ENCODE peak calls at places on chromosomes 1 and 21, in six cellular contexts. D is testis, C is uterus, T is right lobe of liver, J is IMR-90, F is HCT116. U is an unnamed sample. For H3K36me3, the result is how much of the 10 kb centered on the place peaks cover.

GRCh38 chr1:154574715-154575114 is 7.1 kb downstream of the CHRNB2 start:
- DNase-seq in D (no peak), C (no peak), T (no peak), J (peak), F (no peak), U (no peak)

GRCh38 chr1:181508486-181509165 is 25.3 kb downstream of the CACNA1E start:
- DNase-seq in D (no peak), C (no peak), T (no peak), J (peak), F (no peak), U (no peak)

GRCh38 chr1:214718724-214719123 is 115.7 kb downstream of the CENPF start:
- DNase-seq in D (no peak), C (no peak), T (no peak), J (peak), F (no peak), U (no peak)

GRCh38 chr1:145990249-145991097 is 5.9 kb downstream of the TXNIP start:
- DNase-seq in D (no peak), C (peak), T (no peak), J (no peak), F (no peak), U (peak)

GRCh38 chr1:67528141-67528540 is 97.9 kb upstream of the SERBP1 start:
- DNase-seq in D (no peak), C (no peak), T (no peak), J (no peak), F (no peak), U (no peak)

GRCh38 chr1:239125027-239125426 is 261.3 kb upstream of the CHRM3 start:
- DNase-seq in D (no peak), C (no peak), T (no peak), J (no peak), F (no peak), U (no peak)

GRCh38 chr1:222071313-222071886 is 329.5 kb upstream of the DUSP10 start:
- DNase-seq in D (peak), C (no peak), T (no peak), J (no peak), F (no peak), U (no peak)

GRCh38 chr1:31811605-31812004 is 4.2 kb downstream of the SPOCD1 start:
- DNase-seq in D (peak), C (no peak), T (no peak), J (peak), F (no peak), U (peak)

GRCh38 chr1:234870020-234870378 is 258.6 kb downstream of the TOMM20 start:
- DNase-seq in D (no peak), C (no peak), T (no peak), J (no peak), F (no peak), U (no peak)

GRCh38 chr1:161304927-161305871 is 4.6 kb downstream of the MPZ start:
- DNase-seq in D (no peak), C (no peak), T (no peak), J (no peak), F (no peak), U (peak)

GRCh38 chr1:67755619-67756018 is 70.6 kb downstream of the GADD45A start:
- DNase-seq in D (no peak), C (no peak), T (no peak), J (no peak), F (no peak), U (no peak)

GRCh38 chr1:160520999-160521398 is 2.1 kb downstream of the SLAMF6 start:
- DNase-seq in D (no peak), C (no peak), T (no peak), J (no peak), F (no peak), U (no peak)

GRCh38 chr1:201792534-201793305 is 36.2 kb upstream of the IPO9 start:
- DNase-seq in D (peak), C (peak), T (peak), J (peak), F (peak), U (peak)

GRCh38 chr1:22500058-22500457 is 48.4 kb downstream of the ZBTB40 start:
- DNase-seq in D (no peak), C (no peak), T (no peak), J (no peak), F (no peak), U (no peak)

GRCh38 chr1:38899560-38899959 is 18.2 kb upstream of the GJA9 start:
- DNase-seq in D (no peak), C (no peak), T (no peak), J (no peak), F (no peak), U (no peak)

GRCh38 chr1:47229884-47230691 is 1.9 kb downstream of the TAL1 start:
- DNase-seq in D (no peak), C (no peak), T (no peak), J (no peak), F (no peak), U (no peak)

GRCh38 chr1:151867785-151868403 is 14.4 kb upstream of the THEM5 start:
- DNase-seq in D (no peak), C (no peak), T (no peak), J (peak), F (no peak), U (no peak)

GRCh38 chr1:21069549-21069948 is 107.1 kb downstream of the EIF4G3 start:
- DNase-seq in D (no peak), C (no peak), T (no peak), J (peak), F (no peak), U (no peak)

GRCh38 chr1:20440785-20441200 is 45.2 kb downstream of the CAMK2N1 start:
- DNase-seq in D (peak), C (peak), T (peak), J (peak), F (peak), U (peak)

GRCh38 chr1:121413817-121414216 is 229.0 kb downstream of the SRGAP2C start:
- DNase-seq in D (no peak), C (no peak), T (no peak), J (no peak), F (no peak), U (no peak)

GRCh38 chr1:173195596-173196088 is 11.5 kb downstream of the TNFSF4 start:
- DNase-seq in D (no peak), C (no peak), T (no peak), J (no peak), F (no peak), U (no peak)

GRCh38 chr1:18921506-18922251 is 19.3 kb upstream of the ALDH4A1 start:
- DNase-seq in D (no peak), C (peak), T (no peak), J (no peak), F (no peak), U (peak)

GRCh38 chr1:118223426-118223825 is 38.4 kb upstream of the SPAG17 start:
- DNase-seq in D (peak), C (no peak), T (no peak), J (no peak), F (no peak), U (no peak)

GRCh38 chr1:162300057-162300917 is 76.4 kb downstream of the SPATA46 start:
- DNase-seq in D (no peak), C (no peak), T (no peak), J (no peak), F (no peak), U (no peak)

GRCh38 chr1:172976222-172977041 is 74.3 kb downstream of the TNFSF18 start:
- DNase-seq in D (no peak), C (no peak), T (peak), J (peak), F (no peak), U (peak)

GRCh38 chr1:201602413-201603265 is 63.7 kb downstream of the NAV1 start:
- DNase-seq in D (no peak), C (peak), T (no peak), J (peak), F (no peak), U (no peak)

GRCh38 chr1:55544826-55545225 is 329.7 kb upstream of the USP24 start:
- DNase-seq in D (no peak), C (no peak), T (no peak), J (no peak), F (no peak), U (no peak)

GRCh38 chr1:233673947-233674431 is 60.1 kb downstream of the KCNK1 start:
- DNase-seq in D (no peak), C (no peak), T (no peak), J (peak), F (no peak), U (no peak)

GRCh38 chr1:192592981-192593683 is 17.6 kb downstream of the RGS1 start:
- DNase-seq in D (no peak), C (peak), T (no peak), J (peak), F (no peak), U (no peak)

GRCh38 chr1:168273575-168273974 is 7.1 kb upstream of the TBX19 start:
- DNase-seq in D (no peak), C (no peak), T (no peak), J (no peak), F (no peak), U (no peak)

GRCh38 chr1:63524166-63524565 is 841 bp downstream of the EFCAB7 start:
- DNase-seq in D (no peak), C (no peak), T (no peak), J (no peak), F (no peak), U (no peak)

GRCh38 chr1:63523738-63524137 is 413 bp downstream of the EFCAB7 start:
- DNase-seq in D (peak), C (no peak), T (no peak), J (no peak), F (no peak), U (no peak)

GRCh38 chr1:63522891-63523728 is at the start of the genes EFCAB7 and ITGB3BP:
- DNase-seq in D (peak), C (peak), T (peak), J (peak), F (peak), U (peak)
- TF ChIP-seq POLR2A in D (no peak), C (no peak), T (no peak), J (no peak), F (peak), U (peak)

DNA sequence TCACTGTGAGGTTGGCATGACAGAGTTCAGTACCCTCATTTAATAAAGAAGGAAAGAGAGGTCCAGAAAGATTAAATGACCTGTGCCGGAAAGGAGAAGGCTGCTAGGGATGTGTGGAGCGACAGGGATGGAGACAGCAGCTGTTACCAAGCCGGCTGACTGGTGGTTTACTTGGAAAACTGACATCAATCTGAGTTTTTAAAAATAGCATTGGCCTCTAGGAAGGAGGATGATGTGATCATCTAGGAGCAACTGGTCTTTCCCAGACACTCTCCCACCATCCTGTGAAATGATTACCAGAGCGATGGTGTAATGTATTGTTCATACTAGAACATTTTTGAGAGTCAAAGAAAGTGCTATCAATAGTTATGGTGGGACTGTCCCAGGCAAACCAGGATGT is 154.4 kb downstream of the ZSCAN20 start:
- DNase-seq in D (no peak), C (no peak), T (no peak), J (no peak), F (no peak), U (no peak)
- H3K27ac ChIP-seq in D (no peak), C (no peak), T (no peak), J (no peak), F (no peak), U (no peak)

GRCh38 chr21:46109251-46110221 is 11.6 kb downstream of the COL6A2 start:
- DNase-seq in D (no peak), C (no peak), T (peak), J (no peak), F (no peak), U (no peak)
- H3K36me3 ChIP-seq in D (under half), C (under half), T (under half), J (half or more), F (under half), U (under half)

DNA sequence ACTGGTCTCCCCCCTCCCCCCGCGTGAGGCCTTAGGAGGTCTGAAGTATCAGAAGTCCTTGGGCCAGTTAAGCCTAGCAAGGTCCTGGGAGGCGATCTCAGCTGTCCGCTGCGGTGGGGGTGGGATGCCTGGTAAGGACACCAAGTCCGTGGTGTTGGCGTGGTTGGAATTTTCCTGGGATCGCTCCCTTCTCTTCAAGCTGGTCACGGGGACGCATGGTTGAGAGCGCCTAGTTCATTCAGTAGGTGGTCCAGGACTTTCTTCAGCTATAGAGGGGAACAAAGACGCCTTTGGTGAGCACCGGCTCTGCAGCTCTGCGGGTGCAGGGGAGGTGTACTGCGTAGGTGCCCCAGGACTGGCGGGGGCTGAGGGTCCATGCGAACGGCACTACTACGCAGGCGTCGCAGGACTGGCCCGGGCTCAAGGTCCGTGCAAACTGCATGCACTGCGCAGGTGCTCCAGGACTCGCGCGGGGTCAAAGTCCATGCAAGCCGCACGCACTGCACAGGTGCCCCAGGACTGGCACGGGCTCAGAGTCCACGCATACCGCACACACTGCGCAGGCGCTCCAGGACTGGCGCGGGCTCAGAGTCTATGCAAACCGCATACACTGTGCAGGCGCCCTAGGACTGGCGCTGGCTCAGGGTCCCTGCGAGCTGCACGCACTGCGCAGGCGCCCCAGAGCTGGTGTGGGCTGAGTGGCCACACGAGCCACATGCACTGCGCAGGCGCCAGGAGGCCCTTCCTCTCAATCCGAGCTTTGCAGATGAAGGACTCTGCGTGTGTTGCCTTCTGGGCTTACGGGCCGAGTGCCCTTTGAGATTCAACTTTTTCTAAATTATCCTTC is 36.6 kb upstream of the HMGN1 start:
- DNase-seq in D (peak), C (peak), T (peak), J (peak), F (no peak), U (peak)
- TF ChIP-seq POLR2A in D (no peak), C (no peak), T (peak), J (no peak), F (no peak), U (no peak)

GRCh38 chr1:14479865-14480264 is 118.6 kb upstream of the KAZN start:
- DNase-seq in D (no peak), C (no peak), T (no peak), J (no peak), F (no peak), U (peak)
- H3K27ac ChIP-seq in D (no peak), C (no peak), T (no peak), J (no peak), F (no peak), U (no peak)

DNA sequence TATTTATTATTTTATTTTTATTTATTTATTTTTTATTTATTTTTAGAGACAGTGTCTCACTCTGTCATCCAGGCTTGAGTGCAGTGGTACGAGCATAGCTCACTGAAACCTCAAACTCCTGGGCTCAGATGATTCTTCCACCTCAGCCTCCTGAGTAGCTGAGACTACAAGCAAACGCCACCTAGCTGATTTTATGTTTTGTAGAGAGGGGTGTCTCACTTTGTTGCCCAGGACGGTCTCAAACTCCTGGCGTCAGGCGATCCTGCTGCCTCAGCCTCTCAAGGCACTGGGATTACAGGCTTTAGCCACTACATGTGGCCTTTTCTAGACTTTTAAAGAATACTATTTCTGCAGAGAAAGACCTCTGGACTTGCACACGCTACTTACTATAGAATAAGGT is 61.3 kb upstream of the C1orf53 start:
- DNase-seq in D (no peak), C (no peak), T (no peak), J (no peak), F (no peak), U (no peak)
- H3K36me3 ChIP-seq in D (under half), C (under half), T (under half), J (under half), F (under half), U (under half)

DNA sequence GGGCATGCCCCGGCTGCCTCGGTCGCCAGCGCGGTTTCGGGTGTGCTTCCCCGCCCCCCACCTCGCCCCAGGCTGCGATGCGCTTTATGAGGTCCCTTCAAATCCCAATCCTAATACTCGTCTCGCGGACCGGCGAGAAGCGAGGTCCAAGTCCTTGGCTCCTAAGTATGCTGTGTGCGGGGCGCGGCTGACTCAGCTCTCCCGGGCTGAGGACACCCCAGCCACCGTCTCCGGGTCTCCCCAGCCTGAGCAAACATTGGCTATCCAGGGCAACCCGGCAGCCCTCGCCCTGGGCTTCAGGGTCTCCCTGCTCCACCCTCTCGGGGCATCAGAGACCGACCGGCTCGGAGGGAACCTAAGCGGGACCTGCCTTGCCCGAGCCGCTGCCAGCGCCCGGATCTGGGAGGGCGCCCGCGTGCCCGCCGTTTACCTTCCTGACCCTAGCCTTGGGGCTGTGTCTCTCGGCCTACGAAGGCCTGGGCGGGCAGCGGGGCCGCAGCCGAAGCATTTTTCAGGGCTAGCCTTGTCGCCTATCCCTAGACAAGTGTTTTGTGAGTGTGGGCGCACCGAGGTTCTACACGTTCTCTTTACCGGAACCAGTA is 1.2 kb downstream of the ITPKB start:
- DNase-seq in D (peak), C (peak), T (peak), J (peak), F (no peak), U (peak)
- TF ChIP-seq POLR2A in D (no peak), C (no peak), T (no peak), J (no peak), F (no peak), U (peak)

U was measured in adrenal gland.